ENCODE peak calls at places on chromosomes 6 and 20, in five cellular contexts. B, Z, X, E and H are unnamed samples.

GRCh38 chr6:151916680-151917164 is 109.2 kb downstream of the ESR1 start:
- DNase-seq in B (no peak), Z (no peak), X (peak), E (no peak), H (no peak)

GRCh38 chr20:54649511-54649962 is 174.1 kb downstream of the DOK5 start:
- DNase-seq in B (peak), Z (peak), X (peak), E (peak), H (peak)

GRCh38 chr6:152428126-152428525 is 209.0 kb downstream of the SYNE1 start:
- DNase-seq in B (no peak), Z (peak), X (no peak), E (no peak), H (no peak)

GRCh38 chr6:154510144-154510905 is at the start of gene CNKSR3:
- DNase-seq in B (peak), Z (peak), X (peak), E (peak), H (no peak)

GRCh38 chr6:141610741-141611140 is 522.0 kb upstream of the GJE1 start:
- DNase-seq in B (no peak), Z (peak), X (no peak), E (no peak), H (no peak)

GRCh38 chr20:53091789-53092188 is 119.6 kb downstream of the TSHZ2 start:
- DNase-seq in B (no peak), Z (no peak), X (no peak), E (no peak), H (no peak)

GRCh38 chr6:71403422-71404134 is 115.0 kb downstream of the OGFRL1 start:
- DNase-seq in B (no peak), Z (no peak), X (no peak), E (no peak), H (no peak)

GRCh38 chr6:128580224-128581110 is 60.1 kb upstream of the PTPRK start:
- DNase-seq in B (no peak), Z (no peak), X (no peak), E (peak), H (no peak)

GRCh38 chr6:36946526-36946925 is 8.0 kb upstream of the PI16 start:
- DNase-seq in B (no peak), Z (no peak), X (no peak), E (no peak), H (no peak)

DNA sequence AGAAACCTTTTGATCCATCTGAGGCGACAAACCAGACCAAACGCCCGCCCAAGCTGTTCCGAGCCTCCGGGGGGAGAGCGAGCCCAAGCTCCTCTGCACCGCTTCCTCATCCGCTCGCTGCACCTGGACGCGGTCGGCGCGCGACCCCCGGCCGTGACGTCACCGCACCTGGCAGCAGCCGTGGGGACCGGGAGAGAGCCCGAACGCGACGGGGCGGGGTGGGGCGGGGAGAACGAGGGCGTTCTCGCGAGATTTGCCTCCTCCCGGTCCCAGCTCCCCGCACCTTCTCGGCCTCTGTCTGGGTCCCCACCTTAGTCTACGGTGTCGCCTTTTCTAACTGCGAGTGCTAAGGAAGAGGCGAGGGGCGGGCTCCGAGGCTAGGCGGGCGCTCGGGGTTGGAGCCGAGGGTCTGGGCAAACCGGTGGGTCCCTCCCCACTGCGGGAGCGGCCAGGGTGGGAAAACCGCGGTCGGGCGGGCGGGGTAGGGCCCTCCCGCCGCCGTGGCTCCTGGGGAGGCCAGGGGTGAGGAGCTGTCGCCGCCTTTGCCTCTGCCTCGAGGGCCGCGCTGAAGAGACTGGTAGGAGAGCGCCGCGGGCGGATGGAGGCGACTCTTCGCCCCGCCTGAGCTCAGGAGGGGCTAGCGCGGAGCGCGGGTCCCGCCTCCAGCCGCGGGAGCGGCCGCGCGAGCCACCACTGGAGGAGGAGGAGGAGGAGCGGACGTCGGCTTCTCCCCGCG is at the start of gene CD2AP:
- DNase-seq in B (peak), Z (peak), X (peak), E (peak), H (peak)
- TF ChIP-seq CTCF in B (peak), Z (peak), X (no peak), E (peak), H (no peak)

DNA sequence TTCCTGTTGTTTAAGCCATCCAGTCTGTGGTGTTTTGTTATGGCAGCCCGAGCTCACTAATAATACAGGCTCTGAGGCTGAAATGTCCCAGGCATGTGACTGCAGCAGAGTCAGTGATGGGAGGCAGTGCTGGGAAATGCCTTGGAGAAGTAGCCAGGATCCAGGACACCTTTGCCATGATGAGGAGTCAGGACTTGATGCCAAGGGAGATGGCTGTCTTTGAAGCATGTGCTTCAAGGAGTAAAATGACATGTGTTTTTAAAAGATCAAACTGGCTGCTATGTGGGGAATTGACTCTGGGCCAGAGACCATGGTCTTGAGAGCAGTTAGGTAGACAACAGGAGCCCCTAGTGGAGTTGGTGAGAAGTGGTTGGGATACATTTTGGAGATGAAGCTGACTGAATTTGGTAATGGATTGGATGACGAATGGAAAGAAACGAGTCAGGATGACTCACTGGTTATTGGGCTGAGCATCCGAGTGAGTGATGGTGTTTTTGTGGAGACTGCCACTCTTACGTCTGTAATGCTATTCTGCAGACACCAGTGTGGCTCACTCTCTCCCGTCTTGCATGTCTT is 322.2 kb downstream of the PLCB1 start:
- DNase-seq in B (no peak), Z (peak), X (peak), E (no peak), H (no peak)
- TF ChIP-seq CTCF in B (peak), Z (peak), X (peak), E (peak), H (no peak)

GRCh38 chr6:45827952-45828530 is 187.6 kb downstream of the CLIC5 start:
- DNase-seq in B (no peak), Z (peak), X (no peak), E (no peak), H (no peak)

GRCh38 chr6:45830441-45831139 is 185.1 kb downstream of the CLIC5 start:
- DNase-seq in B (no peak), Z (no peak), X (no peak), E (no peak), H (no peak)

GRCh38 chr6:45832063-45832462 is 183.6 kb downstream of the CLIC5 start:
- DNase-seq in B (no peak), Z (no peak), X (no peak), E (no peak), H (no peak)

DNA sequence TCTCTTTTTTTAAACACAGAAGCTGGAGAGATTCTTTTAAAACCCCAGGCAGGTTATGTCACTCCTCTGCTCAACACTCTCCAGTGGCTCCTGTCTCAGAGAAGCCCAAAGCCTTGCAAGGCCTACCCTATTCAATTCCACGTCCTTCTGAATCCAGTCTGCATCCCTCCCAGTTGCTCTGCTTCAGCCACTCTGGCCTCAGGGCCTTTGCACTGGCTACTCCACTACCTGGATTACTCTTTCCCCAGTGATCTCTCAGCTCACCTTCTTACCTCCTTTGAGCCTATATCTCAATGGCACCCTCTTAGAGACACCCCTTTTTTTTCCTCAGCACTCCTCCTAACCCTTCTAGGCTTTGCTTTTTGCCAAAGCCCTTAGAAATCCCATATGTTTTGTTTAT is 185.8 kb downstream of the CLIC5 start:
- DNase-seq in B (no peak), Z (no peak), X (no peak), E (no peak), H (no peak)
- TF ChIP-seq CTCF in B (no peak), Z (no peak), X (no peak), E (no peak), H (no peak)

GRCh38 chr6:56021943-56022342 is 146.6 kb upstream of the BMP5 start:
- DNase-seq in B (no peak), Z (no peak), X (no peak), E (no peak), H (no peak)
- TF ChIP-seq CTCF in B (no peak), Z (peak), X (peak), E (no peak), H (no peak)

GRCh38 chr6:167162591-167162990 is 4.8 kb upstream of the GPR31 start:
- DNase-seq in B (no peak), Z (no peak), X (no peak), E (no peak), H (no peak)
- TF ChIP-seq CTCF in B (no peak), Z (no peak), X (no peak), E (no peak), H (no peak)

DNA sequence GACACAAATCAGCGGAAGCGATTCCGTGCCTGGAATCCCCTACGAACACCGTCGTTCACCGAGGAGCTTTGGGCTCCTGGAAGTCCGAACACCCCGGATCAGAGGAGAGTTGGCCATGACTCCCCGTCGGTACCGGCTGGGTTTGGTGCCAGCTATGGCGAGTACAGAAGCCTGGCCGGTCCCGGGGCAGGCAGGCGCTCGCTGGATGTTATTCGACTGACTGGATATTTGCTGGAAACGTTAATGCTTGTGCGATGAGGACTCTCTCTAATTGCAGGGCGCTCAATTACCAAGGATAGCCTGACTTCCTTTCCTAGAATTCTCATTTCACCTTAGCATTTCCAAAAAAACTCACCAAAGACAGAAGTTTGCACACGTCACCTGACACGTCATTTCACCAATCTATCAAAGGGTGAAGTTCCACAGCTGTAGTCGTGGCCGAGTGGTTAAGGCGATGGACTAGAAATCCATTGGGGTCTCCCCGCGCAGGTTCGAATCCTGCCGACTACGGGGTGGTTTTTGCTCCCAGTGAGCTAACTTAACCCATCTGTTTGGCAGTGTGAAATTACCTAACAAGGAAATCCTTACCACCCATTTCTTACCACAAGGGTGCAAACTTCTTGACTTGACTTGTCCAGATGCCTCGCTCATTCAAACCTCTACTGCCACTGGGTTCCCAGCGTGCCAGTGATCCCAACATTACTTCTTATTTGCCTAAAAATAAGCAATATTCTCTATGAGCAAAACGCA is 22.7 kb upstream of the ZNF184 start:
- DNase-seq in B (no peak), Z (peak), X (peak), E (peak), H (no peak)
- TF ChIP-seq CTCF in B (no peak), Z (peak), X (peak), E (no peak), H (no peak)

GRCh38 chr20:64053841-64054661 is 4.6 kb upstream of the SOX18 start:
- DNase-seq in B (peak), Z (no peak), X (no peak), E (peak), H (no peak)
- TF ChIP-seq CTCF in B (no peak), Z (peak), X (peak), E (no peak), H (no peak)